ENCODE peak calls at places on chromosomes 12 and 14, in four cellular contexts. One of them, this sample, is unnamed.

GRCh38 chr14:51240804-51241380 is 845 bp downstream of the TMX1 start:
- DNase-seq in stimulated activated naive B cell treated with anti-CD40 and anti-IgM and Interleukin-4, amounts not matched to agents 10 μg/mL and 1 μg/mL and 100 μg/mL, for 72 hours: no peak
- DNase-seq in psoas muscle: no peak
- DNase-seq in hypothalamus: no peak
- DNase-seq in this sample: no peak

GRCh38 chr12:55839345-55840140 is 3.2 kb downstream of the MMP19 start:
- DNase-seq in stimulated activated naive B cell treated with anti-CD40 and anti-IgM and Interleukin-4, amounts not matched to agents 10 μg/mL and 1 μg/mL and 100 μg/mL, for 72 hours: no peak
- DNase-seq in hypothalamus: no peak
- DNase-seq in psoas muscle: no peak
- DNase-seq in this sample: no peak

GRCh38 chr14:32697704-32698103 is 241.0 kb upstream of the NPAS3 start:
- DNase-seq in stimulated activated naive B cell treated with anti-CD40 and anti-IgM and Interleukin-4, amounts not matched to agents 10 μg/mL and 1 μg/mL and 100 μg/mL, for 72 hours: no peak
- DNase-seq in psoas muscle: no peak
- DNase-seq in hypothalamus: no peak
- DNase-seq in this sample: no peak

GRCh38 chr14:100494645-100495044 is 92.6 kb downstream of the BEGAIN start:
- DNase-seq in stimulated activated naive B cell treated with anti-CD40 and anti-IgM and Interleukin-4, amounts not matched to agents 10 μg/mL and 1 μg/mL and 100 μg/mL, for 72 hours: no peak
- DNase-seq in hypothalamus: no peak
- DNase-seq in psoas muscle: no peak
- DNase-seq in this sample: no peak

GRCh38 chr12:105986779-105987686 is 151.7 kb downstream of the NUAK1 start:
- DNase-seq in hypothalamus: no peak
- DNase-seq in psoas muscle: no peak
- DNase-seq in stimulated activated naive B cell treated with anti-CD40 and anti-IgM and Interleukin-4, amounts not matched to agents 10 μg/mL and 1 μg/mL and 100 μg/mL, for 72 hours: no peak
- DNase-seq in this sample: no peak

GRCh38 chr12:54431911-54432814 is 13.1 kb upstream of the ITGA5 start:
- DNase-seq in hypothalamus: no peak
- DNase-seq in stimulated activated naive B cell treated with anti-CD40 and anti-IgM and Interleukin-4, amounts not matched to agents 10 μg/mL and 1 μg/mL and 100 μg/mL, for 72 hours: no peak
- DNase-seq in psoas muscle: peak; percentile 79
- DNase-seq in this sample: no peak

GRCh38 chr14:94113908-94114588 is 3.5 kb downstream of the IFI27 start:
- DNase-seq in stimulated activated naive B cell treated with anti-CD40 and anti-IgM and Interleukin-4, amounts not matched to agents 10 μg/mL and 1 μg/mL and 100 μg/mL, for 72 hours: no peak
- DNase-seq in hypothalamus: no peak
- DNase-seq in psoas muscle: no peak
- DNase-seq in this sample: no peak

GRCh38 chr12:67943295-67943892 is 45.9 kb upstream of the IFNG-AS1 start:
- DNase-seq in hypothalamus: peak; percentile 16
- DNase-seq in psoas muscle: no peak
- DNase-seq in stimulated activated naive B cell treated with anti-CD40 and anti-IgM and Interleukin-4, amounts not matched to agents 10 μg/mL and 1 μg/mL and 100 μg/mL, for 72 hours: peak; percentile 46
- DNase-seq in this sample: no peak

GRCh38 chr12:41739066-41739465 is 405.6 kb downstream of the GXYLT1 start:
- DNase-seq in stimulated activated naive B cell treated with anti-CD40 and anti-IgM and Interleukin-4, amounts not matched to agents 10 μg/mL and 1 μg/mL and 100 μg/mL, for 72 hours: no peak
- DNase-seq in psoas muscle: no peak
- DNase-seq in hypothalamus: no peak
- DNase-seq in this sample: no peak

GRCh38 chr14:36300337-36300736 is 20.1 kb downstream of the MBIP start:
- DNase-seq in hypothalamus: no peak
- DNase-seq in stimulated activated naive B cell treated with anti-CD40 and anti-IgM and Interleukin-4, amounts not matched to agents 10 μg/mL and 1 μg/mL and 100 μg/mL, for 72 hours: no peak
- DNase-seq in psoas muscle: no peak
- DNase-seq in this sample: no peak

GRCh38 chr12:122867701-122868461 is 28.0 kb downstream of the VPS37B start:
- DNase-seq in hypothalamus: no peak
- DNase-seq in psoas muscle: peak; percentile 60
- DNase-seq in stimulated activated naive B cell treated with anti-CD40 and anti-IgM and Interleukin-4, amounts not matched to agents 10 μg/mL and 1 μg/mL and 100 μg/mL, for 72 hours: no peak
- DNase-seq in this sample: peak; percentile 69

GRCh38 chr12:11787921-11788849 is 138.7 kb downstream of the ETV6 start:
- DNase-seq in psoas muscle: no peak
- DNase-seq in stimulated activated naive B cell treated with anti-CD40 and anti-IgM and Interleukin-4, amounts not matched to agents 10 μg/mL and 1 μg/mL and 100 μg/mL, for 72 hours: no peak
- DNase-seq in hypothalamus: no peak
- DNase-seq in this sample: no peak

GRCh38 chr12:65306603-65307501 is 28.4 kb downstream of the MSRB3 start:
- DNase-seq in stimulated activated naive B cell treated with anti-CD40 and anti-IgM and Interleukin-4, amounts not matched to agents 10 μg/mL and 1 μg/mL and 100 μg/mL, for 72 hours: peak; percentile 1
- DNase-seq in hypothalamus: no peak
- DNase-seq in psoas muscle: peak; percentile 15
- DNase-seq in this sample: no peak

GRCh38 chr12:120688527-120689071 is 1.6 kb downstream of the MLEC start:
- DNase-seq in psoas muscle: no peak
- DNase-seq in hypothalamus: peak; percentile 7
- DNase-seq in stimulated activated naive B cell treated with anti-CD40 and anti-IgM and Interleukin-4, amounts not matched to agents 10 μg/mL and 1 μg/mL and 100 μg/mL, for 72 hours: no peak
- DNase-seq in this sample: no peak

GRCh38 chr14:64503434-64504309 is at the start of gene ZBTB25:
- DNase-seq in stimulated activated naive B cell treated with anti-CD40 and anti-IgM and Interleukin-4, amounts not matched to agents 10 μg/mL and 1 μg/mL and 100 μg/mL, for 72 hours: peak; percentile 93
- DNase-seq in psoas muscle: peak; percentile 93
- DNase-seq in hypothalamus: peak; percentile 87
- DNase-seq in this sample: peak; percentile 92

GRCh38 chr14:53953002-53953827 is 3.4 kb downstream of the BMP4 start:
- DNase-seq in psoas muscle: peak; percentile 88
- DNase-seq in stimulated activated naive B cell treated with anti-CD40 and anti-IgM and Interleukin-4, amounts not matched to agents 10 μg/mL and 1 μg/mL and 100 μg/mL, for 72 hours: no peak
- DNase-seq in hypothalamus: peak; percentile 54
- DNase-seq in this sample: peak; percentile 92

GRCh38 chr14:60197629-60198318 is 32.6 kb upstream of the DHRS7 start:
- DNase-seq in stimulated activated naive B cell treated with anti-CD40 and anti-IgM and Interleukin-4, amounts not matched to agents 10 μg/mL and 1 μg/mL and 100 μg/mL, for 72 hours: no peak
- DNase-seq in psoas muscle: no peak
- DNase-seq in hypothalamus: no peak
- DNase-seq in this sample: no peak

GRCh38 chr14:21069388-21070082 is 569 bp upstream of the ARHGEF40 start:
- DNase-seq in hypothalamus: peak; percentile 78
- DNase-seq in psoas muscle: peak; percentile 47
- DNase-seq in stimulated activated naive B cell treated with anti-CD40 and anti-IgM and Interleukin-4, amounts not matched to agents 10 μg/mL and 1 μg/mL and 100 μg/mL, for 72 hours: no peak
- DNase-seq in this sample: no peak

GRCh38 chr14:103296987-103297386 is 37.0 kb upstream of the EIF5 start:
- DNase-seq in hypothalamus: no peak
- DNase-seq in psoas muscle: no peak
- DNase-seq in stimulated activated naive B cell treated with anti-CD40 and anti-IgM and Interleukin-4, amounts not matched to agents 10 μg/mL and 1 μg/mL and 100 μg/mL, for 72 hours: no peak
- DNase-seq in this sample: peak; percentile 35

GRCh38 chr12:2893007-2893406 is 2.3 kb downstream of the TULP3 start:
- DNase-seq in hypothalamus: no peak
- DNase-seq in psoas muscle: peak; percentile 29
- DNase-seq in stimulated activated naive B cell treated with anti-CD40 and anti-IgM and Interleukin-4, amounts not matched to agents 10 μg/mL and 1 μg/mL and 100 μg/mL, for 72 hours: no peak
- DNase-seq in this sample: no peak

GRCh38 chr14:92867246-92867925 is 55.6 kb upstream of the CHGA start:
- DNase-seq in stimulated activated naive B cell treated with anti-CD40 and anti-IgM and Interleukin-4, amounts not matched to agents 10 μg/mL and 1 μg/mL and 100 μg/mL, for 72 hours: no peak
- DNase-seq in psoas muscle: no peak
- DNase-seq in hypothalamus: no peak
- DNase-seq in this sample: no peak

GRCh38 chr12:114691810-114692557 is 8.0 kb upstream of the TBX3 start:
- DNase-seq in hypothalamus: no peak
- DNase-seq in stimulated activated naive B cell treated with anti-CD40 and anti-IgM and Interleukin-4, amounts not matched to agents 10 μg/mL and 1 μg/mL and 100 μg/mL, for 72 hours: no peak
- DNase-seq in psoas muscle: peak; percentile 14
- DNase-seq in this sample: no peak

GRCh38 chr12:2057041-2057792 is 4.4 kb downstream of the CACNA1C start:
- DNase-seq in stimulated activated naive B cell treated with anti-CD40 and anti-IgM and Interleukin-4, amounts not matched to agents 10 μg/mL and 1 μg/mL and 100 μg/mL, for 72 hours: no peak
- DNase-seq in hypothalamus: peak; percentile 25
- DNase-seq in psoas muscle: peak; percentile 53
- DNase-seq in this sample: peak; percentile 66

GRCh38 chr14:65001758-65002157 is 15.1 kb downstream of the FNTB start:
- DNase-seq in hypothalamus: no peak
- DNase-seq in stimulated activated naive B cell treated with anti-CD40 and anti-IgM and Interleukin-4, amounts not matched to agents 10 μg/mL and 1 μg/mL and 100 μg/mL, for 72 hours: no peak
- DNase-seq in psoas muscle: no peak
- DNase-seq in this sample: no peak

GRCh38 chr14:22641851-22642250 is 2.3 kb downstream of the OR6J1 start:
- DNase-seq in hypothalamus: no peak
- DNase-seq in psoas muscle: no peak
- DNase-seq in stimulated activated naive B cell treated with anti-CD40 and anti-IgM and Interleukin-4, amounts not matched to agents 10 μg/mL and 1 μg/mL and 100 μg/mL, for 72 hours: no peak
- DNase-seq in this sample: no peak

GRCh38 chr14:32950584-32950983 is 11.9 kb downstream of the NPAS3 start:
- DNase-seq in psoas muscle: no peak
- DNase-seq in hypothalamus: no peak
- DNase-seq in stimulated activated naive B cell treated with anti-CD40 and anti-IgM and Interleukin-4, amounts not matched to agents 10 μg/mL and 1 μg/mL and 100 μg/mL, for 72 hours: no peak
- DNase-seq in this sample: no peak

GRCh38 chr12:113208041-113208934 is 13.0 kb upstream of the TPCN1 start:
- DNase-seq in hypothalamus: peak; percentile 13
- DNase-seq in stimulated activated naive B cell treated with anti-CD40 and anti-IgM and Interleukin-4, amounts not matched to agents 10 μg/mL and 1 μg/mL and 100 μg/mL, for 72 hours: peak; percentile 92
- DNase-seq in psoas muscle: no peak
- DNase-seq in this sample: no peak

GRCh38 chr14:45970589-45970988 is 681.0 kb downstream of the RPL10L start:
- DNase-seq in stimulated activated naive B cell treated with anti-CD40 and anti-IgM and Interleukin-4, amounts not matched to agents 10 μg/mL and 1 μg/mL and 100 μg/mL, for 72 hours: no peak
- DNase-seq in psoas muscle: no peak
- DNase-seq in hypothalamus: no peak
- DNase-seq in this sample: no peak

GRCh38 chr14:73863209-73863608 is 11.6 kb downstream of the PTGR2 start:
- DNase-seq in psoas muscle: no peak
- DNase-seq in stimulated activated naive B cell treated with anti-CD40 and anti-IgM and Interleukin-4, amounts not matched to agents 10 μg/mL and 1 μg/mL and 100 μg/mL, for 72 hours: no peak
- DNase-seq in hypothalamus: no peak
- DNase-seq in this sample: no peak

GRCh38 chr12:74259199-74259598 is 278.4 kb upstream of the ATXN7L3B start:
- DNase-seq in psoas muscle: no peak
- DNase-seq in hypothalamus: no peak
- DNase-seq in stimulated activated naive B cell treated with anti-CD40 and anti-IgM and Interleukin-4, amounts not matched to agents 10 μg/mL and 1 μg/mL and 100 μg/mL, for 72 hours: no peak
- DNase-seq in this sample: no peak

GRCh38 chr14:58367296-58367695 is 28.4 kb upstream of the TOMM20L start:
- DNase-seq in hypothalamus: no peak
- DNase-seq in psoas muscle: no peak
- DNase-seq in stimulated activated naive B cell treated with anti-CD40 and anti-IgM and Interleukin-4, amounts not matched to agents 10 μg/mL and 1 μg/mL and 100 μg/mL, for 72 hours: no peak
- DNase-seq in this sample: no peak

GRCh38 chr14:92482621-92483319 is 30.8 kb upstream of the RIN3 start:
- DNase-seq in psoas muscle: no peak
- DNase-seq in stimulated activated naive B cell treated with anti-CD40 and anti-IgM and Interleukin-4, amounts not matched to agents 10 μg/mL and 1 μg/mL and 100 μg/mL, for 72 hours: no peak
- DNase-seq in hypothalamus: no peak
- DNase-seq in this sample: peak; percentile 37

GRCh38 chr12:89825591-89826449 is 117.2 kb upstream of the ATP2B1 start:
- DNase-seq in psoas muscle: no peak
- DNase-seq in stimulated activated naive B cell treated with anti-CD40 and anti-IgM and Interleukin-4, amounts not matched to agents 10 μg/mL and 1 μg/mL and 100 μg/mL, for 72 hours: no peak
- DNase-seq in hypothalamus: no peak
- DNase-seq in this sample: no peak

GRCh38 chr12:26246483-26247164 is 51.3 kb downstream of the SSPN start:
- DNase-seq in hypothalamus: no peak
- DNase-seq in stimulated activated naive B cell treated with anti-CD40 and anti-IgM and Interleukin-4, amounts not matched to agents 10 μg/mL and 1 μg/mL and 100 μg/mL, for 72 hours: no peak
- DNase-seq in psoas muscle: no peak
- DNase-seq in this sample: no peak

GRCh38 chr12:130879781-130880389 is 8.0 kb downstream of the RAN start:
- DNase-seq in stimulated activated naive B cell treated with anti-CD40 and anti-IgM and Interleukin-4, amounts not matched to agents 10 μg/mL and 1 μg/mL and 100 μg/mL, for 72 hours: no peak
- DNase-seq in hypothalamus: no peak
- DNase-seq in psoas muscle: no peak
- DNase-seq in this sample: no peak

This sample was measured in right lobe of liver.